ENCODE peak calls at places on chromosomes 2 and 18, in four cellular contexts. I, J, F and Y are unnamed samples.
A peak's percentile ranks its signal among the peaks of the same experiment; 100 is the strongest.

GRCh38 chr18:45156941-45157340 is 458.3 kb upstream of the SLC14A2 start:
- DNase-seq in J (no peak), I (peak; percentile 84), F (no peak), Y (no peak)

GRCh38 chr2:207240649-207241048 is 74.9 kb upstream of the KLF7 start:
- DNase-seq in F (no peak), I (no peak), J (no peak), Y (no peak)

GRCh38 chr2:82282111-82282882 is 1977.7 kb upstream of the LRRTM1 start:
- DNase-seq in J (no peak), I (no peak), F (no peak), Y (no peak)

GRCh38 chr2:18304849-18305248 is 255.6 kb downstream of the RDH14 start:
- DNase-seq in I (no peak), J (no peak), F (no peak), Y (no peak)

GRCh38 chr18:21526463-21526862 is 74.0 kb downstream of the ESCO1 start:
- DNase-seq in J (no peak), I (no peak), F (no peak), Y (no peak)

GRCh38 chr2:187462839-187463238 is 14.8 kb upstream of the CALCRL start:
- DNase-seq in I (no peak), J (no peak), F (no peak), Y (no peak)

GRCh38 chr2:158580760-158581159 is 124.0 kb downstream of the PKP4 start:
- DNase-seq in J (no peak), I (no peak), F (no peak), Y (no peak)

GRCh38 chr2:232534940-232535735 is 4.4 kb upstream of the CHRNG start:
- DNase-seq in I (no peak), J (no peak), F (no peak), Y (no peak)

GRCh38 chr2:169080250-169081035 is 11.1 kb downstream of the DHRS9 start:
- DNase-seq in I (no peak), J (no peak), F (no peak), Y (no peak)

GRCh38 chr18:6961331-6961730 is 156.3 kb downstream of the LAMA1 start:
- DNase-seq in I (no peak), F (no peak), J (no peak), Y (no peak)

GRCh38 chr18:8960740-8961657 is 141.5 kb upstream of the NDUFV2 start:
- DNase-seq in J (no peak), I (peak; percentile 76), F (no peak), Y (no peak)

GRCh38 chr2:241773511-241774418 is 2.9 kb upstream of the GAL3ST2 start:
- DNase-seq in F (no peak), J (no peak), I (no peak), Y (no peak)

GRCh38 chr2:71923887-71924533 is 223.7 kb downstream of the CYP26B1 start:
- DNase-seq in J (peak; percentile 75), I (peak; percentile 76), F (peak; percentile 53), Y (peak; percentile 88)

GRCh38 chr18:80033181-80034067 is 810 bp upstream of the RBFA start:
- DNase-seq in I (peak; percentile 85), F (no peak), J (no peak), Y (no peak)

GRCh38 chr2:45567288-45567963 is 43.6 kb downstream of the SRBD1 start:
- DNase-seq in F (no peak), J (no peak), I (no peak), Y (no peak)

GRCh38 chr2:218986148-218986761 is 1.3 kb upstream of the FEV start:
- DNase-seq in I (no peak), J (no peak), F (no peak), Y (no peak)

GRCh38 chr18:9824474-9824832 is 61.3 kb upstream of the TXNDC2 start:
- DNase-seq in J (no peak), F (peak; percentile 61), I (peak; percentile 88), Y (no peak)

GRCh38 chr2:214740867-214741266 is 68.6 kb downstream of the BARD1 start:
- DNase-seq in J (no peak), I (no peak), F (no peak), Y (no peak)

DNA sequence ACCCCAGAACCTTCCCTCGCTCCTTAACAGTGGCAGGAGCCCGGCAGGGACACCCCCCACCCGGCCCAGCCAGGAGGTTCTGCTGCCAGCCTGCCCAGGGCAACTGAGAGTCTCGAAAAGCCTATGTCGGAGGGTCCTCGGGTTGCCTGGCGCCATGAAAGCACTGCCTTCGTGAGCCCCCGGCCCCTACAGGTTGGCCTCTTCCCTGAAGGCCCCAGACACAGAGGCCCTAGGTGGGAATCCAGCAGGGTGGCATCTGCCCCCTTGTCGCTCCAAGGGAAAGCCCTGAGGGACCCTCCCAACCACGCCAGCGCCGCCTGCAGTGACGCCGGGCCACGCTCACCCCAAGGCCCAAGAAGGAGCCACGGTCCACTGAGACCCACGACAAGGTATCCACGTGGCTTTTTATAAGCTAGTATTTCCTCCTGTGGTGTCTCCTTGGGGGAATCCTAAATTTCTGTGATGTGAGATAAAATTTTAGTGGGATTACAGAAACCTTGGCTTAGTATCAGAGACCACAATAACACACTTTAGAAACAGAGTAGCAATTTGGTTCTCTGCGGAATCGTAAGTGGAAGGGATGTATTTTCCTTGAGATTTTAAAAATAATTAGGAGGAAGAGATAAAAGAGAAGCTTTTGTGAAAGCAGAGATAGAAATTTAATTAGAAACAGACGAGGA is 138.9 kb downstream of the HDAC4 start:
- DNase-seq in J (no peak), I (no peak), F (no peak), Y (no peak)
- H3K4me1 ChIP-seq in J (peaks cover 10% of the 10 kb centered on the region), I (peaks cover 22% of the 10 kb centered on the region), F (peaks cover 98% of the 10 kb centered on the region), Y (peaks cover 24% of the 10 kb centered on the region)

GRCh38 chr2:68169308-68169707 is 11.6 kb downstream of the PNO1 start:
- DNase-seq in F (no peak), I (no peak), J (no peak), Y (no peak)
- H3K36me3 ChIP-seq in F (peaks cover 63% of the 10 kb centered on the region), I (peaks cover 9% of the 10 kb centered on the region), J (peaks cover 16% of the 10 kb centered on the region), Y (no peaks in the 10 kb centered on the region)

GRCh38 chr18:57445488-57446319 is 10.5 kb downstream of the ONECUT2 start:
- DNase-seq in F (no peak), J (no peak), I (no peak), Y (no peak)
- H3K4me3 ChIP-seq in F (no peak overlapping the region), J (no peak overlapping the region), I (no peak overlapping the region), Y (no peak overlapping the region)

GRCh38 chr2:55420244-55420713 is 623 bp upstream of the CCDC88A start:
- DNase-seq in F (no peak), I (no peak), J (no peak), Y (no peak)

GRCh38 chr2:55418512-55419235 is 982 bp downstream of the CCDC88A start:
- DNase-seq in I (no peak), F (no peak), J (no peak), Y (no peak)

GRCh38 chr2:55418072-55418471 is 1.6 kb downstream of the CCDC88A start:
- DNase-seq in F (no peak), J (no peak), I (peak; percentile 38), Y (no peak)

GRCh38 chr2:55419514-55420243 is at the start of gene CCDC88A:
- DNase-seq in F (peak; percentile 98), J (peak; percentile 98), I (peak; percentile 98), Y (peak; percentile 95)

GRCh38 chr2:55419236-55419513 is 481 bp downstream of the CCDC88A start:
- DNase-seq in I (peak; percentile 39), F (no peak), J (no peak), Y (no peak)
- H3K4me1 ChIP-seq in I (peaks cover 2% of the 10 kb centered on the region), F (peaks cover 50% of the 10 kb centered on the region), J (peaks cover 2% of the 10 kb centered on the region), Y (no peaks in the 10 kb centered on the region)